ENCODE peak calls at places on chromosomes 7 and 10, in nine cellular contexts. H is AG09309, J is foreskin keratinocyte, R is lung, N is ovary, A is keratinocyte, X is IMR-90, B is esophagus muscularis mucosa, L is A549. E is an unnamed sample.

GRCh38 chr10:101834341-101834740 is 9.3 kb downstream of the KCNIP2 start:
- DNase-seq in H (no peak), J (no peak), R (peak; percentile 48), N (no peak), A (no peak), X (no peak), B (no peak), L (no peak), E (no peak)

GRCh38 chr10:9028211-9028610 is 973.7 kb downstream of the GATA3 start:
- DNase-seq in H (no peak), J (peak; percentile 37), R (no peak), N (no peak), A (no peak), X (no peak), B (no peak), L (no peak), E (no peak)

GRCh38 chr7:66507764-66508296 is 120.9 kb upstream of the KCTD7 start:
- DNase-seq in H (no peak), J (no peak), R (no peak), N (no peak), A (no peak), X (no peak), B (no peak), L (no peak), E (no peak)

GRCh38 chr10:61974611-61975010 is 73.1 kb downstream of the ARID5B start:
- DNase-seq in H (no peak), J (peak; percentile 37), R (no peak), N (peak; percentile 36), A (no peak), X (peak; percentile 75), B (no peak), L (no peak), E (no peak)

GRCh38 chr7:17932770-17933169 is 7.5 kb downstream of the SNX13 start:
- DNase-seq in H (no peak), J (no peak), R (no peak), N (no peak), A (no peak), X (no peak), B (no peak), L (no peak), E (no peak)

GRCh38 chr7:5408777-5409176 is 14.9 kb downstream of the TNRC18 start:
- DNase-seq in H (no peak), J (peak; percentile 65), R (no peak), N (no peak), A (no peak), X (peak; percentile 77), B (no peak), L (no peak), E (no peak)

GRCh38 chr7:101507791-101508252 is 121.3 kb downstream of the MYL10 start:
- DNase-seq in H (no peak), J (peak; percentile 14), R (no peak), N (peak; percentile 26), A (no peak), X (peak; percentile 42), B (no peak), L (peak; percentile 70), E (peak; percentile 76)

GRCh38 chr10:71075066-71075758 is 137.2 kb upstream of the UNC5B start:
- DNase-seq in H (no peak), J (peak; percentile 54), R (no peak), N (no peak), A (no peak), X (no peak), B (no peak), L (no peak), E (peak; percentile 59)

GRCh38 chr7:46534593-46535271 is 613.7 kb upstream of the IGFBP3 start:
- DNase-seq in H (no peak), J (no peak), R (no peak), N (no peak), A (no peak), X (peak; percentile 93), B (peak; percentile 70), L (no peak), E (no peak)

GRCh38 chr7:24419070-24419469 is 135.1 kb downstream of the NPY start:
- DNase-seq in H (no peak), J (no peak), R (no peak), N (no peak), A (no peak), X (no peak), B (no peak), L (peak; percentile 7), E (no peak)

GRCh38 chr7:152574892-152575511 is 100.9 kb downstream of the XRCC2 start:
- DNase-seq in H (no peak), J (peak; percentile 35), R (no peak), N (peak; percentile 32), A (no peak), X (no peak), B (no peak), L (no peak), E (no peak)

GRCh38 chr7:152579070-152579469 is 96.9 kb downstream of the XRCC2 start:
- DNase-seq in H (no peak), J (no peak), R (no peak), N (no peak), A (no peak), X (no peak), B (no peak), L (no peak), E (no peak)

GRCh38 chr7:152572101-152572500 is 103.8 kb downstream of the XRCC2 start:
- DNase-seq in H (no peak), J (no peak), R (no peak), N (no peak), A (no peak), X (no peak), B (no peak), L (no peak), E (no peak)

GRCh38 chr7:152583006-152583405 is 92.9 kb downstream of the XRCC2 start:
- DNase-seq in H (no peak), J (no peak), R (no peak), N (no peak), A (no peak), X (no peak), B (no peak), L (no peak), E (no peak)

GRCh38 chr7:152577339-152577738 is 98.6 kb downstream of the XRCC2 start:
- DNase-seq in H (no peak), J (no peak), R (no peak), N (no peak), A (no peak), X (no peak), B (no peak), L (no peak), E (no peak)
- TF ChIP-seq CTCF in H (no peak), J (no peak), R (no peak), N (no peak), A (no peak), X (no peak), B (no peak), L (no peak), E (no peak)

DNA sequence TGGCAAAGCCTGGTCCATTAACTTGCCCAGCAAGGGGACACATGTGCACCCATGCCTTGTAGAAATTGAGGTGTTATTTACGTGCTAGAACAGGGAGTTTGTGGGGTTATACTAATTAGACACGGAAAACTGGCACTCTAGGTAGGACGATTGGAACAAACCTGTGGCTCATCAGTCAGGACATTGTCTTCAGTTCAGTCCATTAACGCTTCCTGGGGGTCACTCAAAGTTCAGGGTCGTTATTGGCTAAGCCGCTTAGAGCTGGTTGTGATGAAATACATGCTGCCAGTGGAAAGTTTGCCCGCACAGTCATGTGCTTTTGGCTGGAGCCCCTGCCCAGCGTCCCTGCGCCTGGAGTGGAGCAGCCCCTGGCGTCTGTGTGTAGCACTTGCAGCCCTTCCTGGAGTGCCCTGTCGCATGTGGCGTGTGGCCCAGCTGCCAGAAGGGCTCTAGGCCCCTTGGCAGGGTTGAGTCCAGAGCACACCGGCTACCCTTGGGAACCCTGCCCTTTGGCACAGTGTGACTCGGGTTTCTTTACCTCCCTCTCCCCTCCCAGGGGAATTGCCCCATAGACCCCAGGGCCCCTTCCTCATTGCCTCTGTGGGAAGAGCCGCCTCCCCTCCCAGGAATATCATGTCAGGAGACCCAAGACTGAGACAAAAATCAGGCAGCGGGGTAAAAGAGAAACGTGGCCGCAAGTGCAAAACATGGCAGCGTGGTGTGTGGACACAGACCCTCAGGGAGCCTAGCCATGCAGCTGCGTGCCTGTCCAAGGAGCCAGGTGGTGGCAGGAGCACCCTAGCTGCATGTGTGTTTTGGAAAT is 9.8 kb downstream of the ZNF775 start:
- DNase-seq in H (no peak), J (no peak), R (peak; percentile 75), N (peak; percentile 78), A (no peak), X (peak; percentile 65), B (no peak), L (no peak), E (no peak)
- TF ChIP-seq CTCF in H (peak; percentile 29), J (no peak), R (peak; percentile 51), N (peak; percentile 70), A (no peak), X (peak; percentile 61), B (peak; percentile 77), L (no peak), E (peak; percentile 66)

DNA sequence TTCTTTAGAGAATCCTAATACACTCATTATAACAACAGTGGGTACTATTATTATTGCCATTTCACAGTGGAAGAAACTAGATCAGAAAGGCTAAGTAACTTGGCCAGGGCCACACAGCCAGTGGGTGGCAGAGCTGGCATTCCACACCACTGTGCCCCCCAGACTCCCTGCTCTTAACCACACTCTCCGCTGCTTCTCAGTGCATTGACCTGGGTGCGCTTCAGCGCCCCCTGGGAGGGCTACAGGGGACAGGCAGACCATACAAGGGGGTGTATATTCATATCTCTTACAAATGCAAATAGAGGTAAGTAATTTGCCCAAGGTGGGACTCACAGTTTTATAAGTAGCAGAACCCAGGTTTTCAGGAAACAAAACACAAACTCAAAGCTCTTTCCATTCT is 77.0 kb upstream of the NMT2 start:
- DNase-seq in H (no peak), J (no peak), R (no peak), N (no peak), A (no peak), X (no peak), B (no peak), L (no peak), E (no peak)
- TF ChIP-seq CTCF in H (peak; percentile 13), J (peak; percentile 43), R (no peak), N (no peak), A (peak; percentile 13), X (peak; percentile 25), B (no peak), L (peak; percentile 25), E (peak; percentile 58)

GRCh38 chr10:96693431-96693830 is 26.9 kb downstream of the PIK3AP1 start:
- DNase-seq in H (no peak), J (no peak), R (no peak), N (no peak), A (no peak), X (no peak), B (no peak), L (no peak), E (no peak)
- TF ChIP-seq CTCF in H (no peak), J (no peak), R (no peak), N (no peak), A (no peak), X (no peak), B (no peak), L (no peak), E (no peak)

E was measured in type B pancreatic cell.